ENCODE peak calls at places on chromosomes 1 and 21, in nine cellular contexts. T is sigmoid colon, L is stomach, I is endothelial cell of umbilical vein, F is HCT116, D is GM12878, V is HL-60, C is SK-N-SH, N is spleen. G is an unnamed sample. For H3K27me3, the result is how much of the 10 kb centered on the place peaks cover.

GRCh38 chr21:33428669-33429068 is 25.5 kb downstream of the IFNGR2 start:
- DNase-seq in T (no peak), L (no peak), I (peak), F (no peak), D (no peak), V (no peak), C (no peak), N (no peak), G (no peak)

GRCh38 chr1:99469641-99470040 is 176.3 kb upstream of the PALMD start:
- DNase-seq in T (no peak), L (no peak), I (no peak), F (no peak), D (no peak), V (no peak), C (no peak), N (no peak), G (no peak)

GRCh38 chr1:209662879-209663327 is 10.7 kb upstream of the LAMB3 start:
- DNase-seq in T (no peak), L (no peak), I (no peak), F (no peak), D (no peak), V (no peak), C (no peak), N (no peak), G (no peak)

GRCh38 chr1:244165701-244166100 is 114.6 kb downstream of the ZBTB18 start:
- DNase-seq in T (no peak), L (no peak), I (no peak), F (no peak), D (no peak), V (no peak), C (no peak), N (no peak), G (no peak)

GRCh38 chr1:72283204-72284083 is 1.1 kb upstream of the NEGR1 start:
- DNase-seq in T (peak), L (peak), I (peak), F (no peak), D (no peak), V (peak), C (peak), N (peak), G (peak)

GRCh38 chr1:111334169-111334568 is 43.5 kb downstream of the CHIA start:
- DNase-seq in T (no peak), L (peak), I (peak), F (peak), D (peak), V (no peak), C (peak), N (peak), G (no peak)

GRCh38 chr1:110561631-110562030 is 42.7 kb upstream of the KCNA10 start:
- DNase-seq in T (no peak), L (no peak), I (no peak), F (no peak), D (no peak), V (no peak), C (no peak), N (no peak), G (no peak)

GRCh38 chr1:243956448-243956847 is 94.6 kb upstream of the ZBTB18 start:
- DNase-seq in T (no peak), L (no peak), I (no peak), F (no peak), D (no peak), V (no peak), C (no peak), N (no peak), G (no peak)

GRCh38 chr1:153796786-153797659 is 21.8 kb downstream of the SLC27A3 start:
- DNase-seq in T (peak), L (peak), I (peak), F (peak), D (no peak), V (no peak), C (peak), N (peak), G (peak)

GRCh38 chr1:156319664-156320063 is 18.4 kb downstream of the CCT3 start:
- DNase-seq in T (no peak), L (no peak), I (peak), F (no peak), D (no peak), V (no peak), C (peak), N (no peak), G (no peak)

GRCh38 chr1:231729541-231729940 is 103.0 kb downstream of the DISC1 start:
- DNase-seq in T (no peak), L (no peak), I (no peak), F (no peak), D (no peak), V (no peak), C (no peak), N (no peak), G (no peak)

GRCh38 chr1:84299536-84300260 is 1.8 kb upstream of the SAMD13 start:
- DNase-seq in T (no peak), L (no peak), I (peak), F (no peak), D (no peak), V (no peak), C (no peak), N (no peak), G (no peak)

GRCh38 chr1:160767417-160768294 is 28.3 kb upstream of the LY9 start:
- DNase-seq in T (no peak), L (no peak), I (no peak), F (no peak), D (peak), V (no peak), C (no peak), N (no peak), G (no peak)

GRCh38 chr1:228429007-228429406 is 12.3 kb upstream of the TRIM17 start:
- DNase-seq in T (no peak), L (no peak), I (no peak), F (no peak), D (no peak), V (no peak), C (no peak), N (peak), G (no peak)

GRCh38 chr1:156623946-156624813 is 5.0 kb downstream of the HAPLN2 start:
- DNase-seq in T (peak), L (peak), I (peak), F (no peak), D (no peak), V (no peak), C (peak), N (peak), G (no peak)

GRCh38 chr1:65471901-65472332 is 51.4 kb downstream of the LEPR start:
- DNase-seq in T (no peak), L (no peak), I (no peak), F (no peak), D (no peak), V (no peak), C (no peak), N (no peak), G (no peak)

GRCh38 chr1:44483089-44483488 is 78.0 kb downstream of the RNF220 start:
- DNase-seq in T (no peak), L (no peak), I (no peak), F (no peak), D (no peak), V (no peak), C (no peak), N (no peak), G (no peak)

GRCh38 chr1:10759413-10760200 is 36.8 kb downstream of the CASZ1 start:
- DNase-seq in T (no peak), L (peak), I (no peak), F (no peak), D (no peak), V (no peak), C (no peak), N (no peak), G (no peak)

GRCh38 chr1:48470506-48470905 is 1.5 kb downstream of the SPATA6 start:
- DNase-seq in T (peak), L (peak), I (peak), F (no peak), D (no peak), V (no peak), C (no peak), N (no peak), G (no peak)

GRCh38 chr1:212858055-212858460 is at the start of gene FLVCR1:
- DNase-seq in T (peak), L (peak), I (peak), F (peak), D (peak), V (peak), C (peak), N (peak), G (peak)

GRCh38 chr1:246907472-246907871 is 24.3 kb downstream of the AHCTF1 start:
- DNase-seq in T (no peak), L (no peak), I (peak), F (peak), D (no peak), V (peak), C (peak), N (no peak), G (no peak)

GRCh38 chr1:165040641-165041040 is 315.9 kb downstream of the LMX1A start:
- DNase-seq in T (no peak), L (no peak), I (no peak), F (no peak), D (no peak), V (no peak), C (no peak), N (no peak), G (no peak)

GRCh38 chr1:92921031-92922023 is 39.9 kb downstream of the DIPK1A start:
- DNase-seq in T (no peak), L (no peak), I (no peak), F (no peak), D (no peak), V (no peak), C (no peak), N (no peak), G (no peak)

GRCh38 chr1:172266528-172267174 is 153.8 kb upstream of the C1orf105 start:
- DNase-seq in T (no peak), L (no peak), I (no peak), F (no peak), D (no peak), V (no peak), C (no peak), N (no peak), G (no peak)

GRCh38 chr1:55150880-55151582 is 64.1 kb downstream of the USP24 start:
- DNase-seq in T (no peak), L (no peak), I (no peak), F (no peak), D (peak), V (no peak), C (no peak), N (no peak), G (no peak)

GRCh38 chr1:41957568-41957967 is 38.8 kb upstream of the HIVEP3 start:
- DNase-seq in T (no peak), L (no peak), I (no peak), F (no peak), D (no peak), V (no peak), C (no peak), N (no peak), G (no peak)

GRCh38 chr1:240030236-240030635 is 61.4 kb upstream of the FMN2 start:
- DNase-seq in T (no peak), L (no peak), I (no peak), F (no peak), D (no peak), V (no peak), C (no peak), N (no peak), G (no peak)

GRCh38 chr1:161730050-161730564 is 8.8 kb downstream of the FCRLB start:
- DNase-seq in T (no peak), L (no peak), I (peak), F (no peak), D (no peak), V (no peak), C (no peak), N (no peak), G (no peak)

GRCh38 chr1:153192697-153193096 is 10.5 kb upstream of the LELP1 start:
- DNase-seq in T (no peak), L (peak), I (no peak), F (peak), D (no peak), V (no peak), C (no peak), N (no peak), G (no peak)

GRCh38 chr1:198656500-198656932 is 17.7 kb downstream of the PTPRC start:
- DNase-seq in T (peak), L (peak), I (no peak), F (no peak), D (no peak), V (no peak), C (no peak), N (peak), G (peak)

GRCh38 chr21:34865922-34866271 is 183.2 kb downstream of the RUNX1 start:
- DNase-seq in T (no peak), L (no peak), I (no peak), F (no peak), D (peak), V (peak), C (no peak), N (peak), G (no peak)

GRCh38 chr1:10754571-10755329 is 41.7 kb downstream of the CASZ1 start:
- DNase-seq in T (no peak), L (no peak), I (no peak), F (no peak), D (no peak), V (no peak), C (no peak), N (no peak), G (no peak)

GRCh38 chr1:31795801-31796621 is 19.8 kb downstream of the SPOCD1 start:
- DNase-seq in T (peak), L (peak), I (peak), F (no peak), D (no peak), V (no peak), C (peak), N (peak), G (no peak)
- TF ChIP-seq POLR2AphosphoS5 in T (no peak), L (no peak), I (no peak), F (no peak), D (no peak), V (no peak), C (no peak), N (no peak), G (no peak)

DNA sequence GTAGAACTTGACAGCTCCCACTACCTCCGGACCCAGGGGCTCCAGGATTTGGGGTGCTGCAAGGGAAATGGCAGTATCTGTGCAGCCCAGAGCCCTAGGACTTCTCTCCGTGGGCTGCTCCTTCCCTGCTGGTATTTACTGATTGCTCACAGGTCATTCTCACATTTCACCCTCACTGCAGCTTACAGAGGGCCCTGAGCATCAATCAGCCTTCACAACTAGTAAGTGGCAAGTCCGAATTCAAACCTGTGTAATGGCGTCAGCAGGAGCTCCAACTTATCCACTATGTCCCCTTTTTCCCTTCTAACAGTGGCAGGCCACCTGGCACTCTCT is 32.4 kb downstream of the PIK3C2B start:
- DNase-seq in T (no peak), L (no peak), I (no peak), F (no peak), D (no peak), V (no peak), C (no peak), N (peak), G (no peak)
- H3K27me3 ChIP-seq in T (under half), L (under half), I (under half), F (under half), D (under half), V (under half), C (under half), N (under half), G (under half)

GRCh38 chr1:29202053-29202452 is 20.4 kb upstream of the SRSF4 start:
- DNase-seq in T (no peak), L (no peak), I (no peak), F (no peak), D (no peak), V (no peak), C (no peak), N (no peak), G (no peak)

GRCh38 chr1:29200905-29201594 is 19.4 kb upstream of the SRSF4 start:
- DNase-seq in T (no peak), L (no peak), I (no peak), F (no peak), D (no peak), V (no peak), C (no peak), N (no peak), G (no peak)

GRCh38 chr1:29201595-29202051 is 19.9 kb upstream of the SRSF4 start:
- DNase-seq in T (no peak), L (no peak), I (no peak), F (no peak), D (no peak), V (no peak), C (no peak), N (no peak), G (no peak)

GRCh38 chr1:29197993-29198392 is 16.3 kb upstream of the SRSF4 start:
- DNase-seq in T (peak), L (no peak), I (no peak), F (no peak), D (no peak), V (no peak), C (no peak), N (no peak), G (no peak)

DNA sequence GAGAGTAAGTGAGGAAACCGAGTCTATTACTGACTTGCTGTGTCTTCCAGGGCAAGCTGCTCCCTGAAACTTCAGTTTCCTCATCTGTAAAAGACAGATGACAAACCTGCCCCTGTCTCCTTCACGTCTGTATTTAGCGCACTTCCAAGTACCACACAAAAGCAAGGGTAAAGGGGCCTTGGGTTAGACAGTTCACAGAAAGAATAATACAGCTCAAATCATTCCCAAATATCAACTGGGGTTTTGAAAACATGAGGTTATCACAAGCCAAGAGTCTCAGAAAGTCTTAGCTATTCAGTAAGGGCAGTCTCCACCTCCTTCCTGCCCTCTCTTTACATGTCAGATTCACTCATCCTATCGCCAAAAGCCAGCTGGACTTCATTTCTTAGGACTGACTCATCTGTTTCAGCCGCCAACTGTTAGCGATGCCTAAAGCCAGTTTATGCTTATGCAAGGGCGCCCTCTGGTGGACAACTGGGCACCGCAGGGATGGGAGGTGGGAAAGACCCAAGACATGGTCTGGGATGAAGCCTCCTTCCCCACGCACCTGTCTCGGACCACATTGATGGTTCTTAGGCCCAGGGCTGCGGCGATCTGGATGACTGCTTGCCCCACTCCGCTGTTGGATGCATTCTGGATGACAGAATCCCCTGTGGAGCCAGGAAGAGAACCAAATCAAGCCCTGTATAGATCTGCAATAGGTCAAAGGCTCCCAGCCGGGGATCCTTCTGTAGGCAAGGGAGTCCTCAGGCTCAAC is 21.1 kb upstream of the SRSF4 start:
- DNase-seq in T (peak), L (peak), I (peak), F (peak), D (peak), V (peak), C (peak), N (peak), G (peak)
- TF ChIP-seq POLR2AphosphoS5 in T (peak), L (peak), I (peak), F (peak), D (no peak), V (no peak), C (peak), N (peak), G (peak)

GRCh38 chr1:31238986-31239613 is 587 bp downstream of the NKAIN1 start:
- DNase-seq in T (peak), L (no peak), I (peak), F (no peak), D (no peak), V (no peak), C (peak), N (no peak), G (no peak)
- H3K27me3 ChIP-seq in T (half or more), L (half or more), I (under half), F (under half), D (under half), V (under half), C (under half), N (half or more), G (under half)